ENCODE peak calls at places on chromosome 1, in six cellular contexts. U is cardiac muscle cell, O is nucleus accumbens, D is nephron progenitor cell, L is non-pigmented ciliary epithelial cell, F is GM23338. A is an unnamed sample.
A peak's percentile ranks its signal among the peaks of the same experiment; 100 is the strongest.

GRCh38 chr1:155909894-155910293 is 1.3 kb downstream of the RIT1 start:
- DNase-seq in U (no peak), O (no peak), D (no peak), L (no peak), F (no peak), A (no peak)

GRCh38 chr1:37189111-37189510 is 154.8 kb upstream of the GRIK3 start:
- DNase-seq in U (no peak), O (no peak), D (no peak), L (no peak), F (peak; percentile 25), A (peak; percentile 14)

GRCh38 chr1:153752072-153752471 is 23.1 kb upstream of the SLC27A3 start:
- DNase-seq in U (no peak), O (no peak), D (no peak), L (no peak), F (no peak), A (no peak)

GRCh38 chr1:89259283-89259971 is 13.2 kb downstream of the GBP5 start:
- DNase-seq in U (no peak), O (no peak), D (no peak), L (no peak), F (no peak), A (no peak)

GRCh38 chr1:117142200-117142599 is 20.7 kb upstream of the TRIM45 start:
- DNase-seq in U (no peak), O (no peak), D (no peak), L (no peak), F (no peak), A (no peak)

GRCh38 chr1:168085401-168085872 is 51.3 kb downstream of the GPR161 start:
- DNase-seq in U (no peak), O (peak; percentile 17), D (no peak), L (no peak), F (no peak), A (no peak)

GRCh38 chr1:234322979-234323378 is 50.3 kb upstream of the COA6 start:
- DNase-seq in U (peak; percentile 71), O (no peak), D (peak; percentile 56), L (no peak), F (peak; percentile 94), A (peak; percentile 77)

GRCh38 chr1:181858135-181858534 is 203.4 kb downstream of the ZNF648 start:
- DNase-seq in U (no peak), O (no peak), D (no peak), L (no peak), F (no peak), A (no peak)

GRCh38 chr1:7388488-7389185 is 382.5 kb upstream of the VAMP3 start:
- DNase-seq in U (no peak), O (peak; percentile 54), D (no peak), L (no peak), F (no peak), A (no peak)

GRCh38 chr1:206851611-206852010 is 13.8 kb upstream of the IL20 start:
- DNase-seq in U (no peak), O (no peak), D (no peak), L (peak; percentile 19), F (no peak), A (no peak)

GRCh38 chr1:19384113-19384512 is 72.0 kb downstream of the SLC66A1 start:
- DNase-seq in U (no peak), O (no peak), D (no peak), L (no peak), F (no peak), A (peak; percentile 31)

GRCh38 chr1:24505816-24506215 is 3.2 kb downstream of the RCAN3 start:
- DNase-seq in U (no peak), O (no peak), D (no peak), L (no peak), F (no peak), A (no peak)

GRCh38 chr1:223609961-223610360 is 55.5 kb downstream of the CAPN8 start:
- DNase-seq in U (no peak), O (no peak), D (no peak), L (no peak), F (no peak), A (no peak)

GRCh38 chr1:209107535-209107934 is 476.0 kb upstream of the CAMK1G start:
- DNase-seq in U (no peak), O (no peak), D (no peak), L (no peak), F (no peak), A (no peak)

GRCh38 chr1:156510709-156511108 is 10.1 kb upstream of the MEF2D start:
- DNase-seq in U (no peak), O (peak; percentile 79), D (no peak), L (no peak), F (no peak), A (no peak)

GRCh38 chr1:66761273-66761672 is 9.0 kb downstream of the DYNLT5 start:
- DNase-seq in U (no peak), O (no peak), D (no peak), L (no peak), F (no peak), A (no peak)

GRCh38 chr1:86450847-86451246 is 17.9 kb upstream of the CLCA1 start:
- DNase-seq in U (no peak), O (no peak), D (no peak), L (no peak), F (no peak), A (no peak)

GRCh38 chr1:53947172-53947835 is 1.2 kb downstream of the LRRC42 start:
- DNase-seq in U (no peak), O (no peak), D (no peak), L (no peak), F (no peak), A (peak; percentile 24)

GRCh38 chr1:50106095-50106761 is 2.5 kb upstream of the ELAVL4 start:
- DNase-seq in U (no peak), O (no peak), D (no peak), L (no peak), F (no peak), A (peak; percentile 89)

GRCh38 chr1:28358701-28359100 is 10.8 kb upstream of the PHACTR4 start:
- DNase-seq in U (no peak), O (no peak), D (no peak), L (no peak), F (no peak), A (peak; percentile 70)

A was measured in NCI-H82.